ENCODE peak calls at places on chromosomes 16 and 17, in seven cellular contexts. S is neural progenitor cell, T is mucosa of descending colon, J is body of pancreas, Z is tibial nerve, F is breast epithelium, E is ascending aorta. N is an unnamed sample. For H3K4me1, the result is how much of the 10 kb centered on the place peaks cover.

GRCh38 chr17:61251939-61252865 is 147.4 kb upstream of the TBX2 start:
- DNase-seq in S (no peak), T (peak), J (peak), Z (peak), F (peak), E (peak), N (peak)

GRCh38 chr16:68696514-68696913 is 40.6 kb upstream of the CDH1 start:
- DNase-seq in S (no peak), T (no peak), J (no peak), Z (no peak), F (no peak), E (no peak), N (no peak)

GRCh38 chr17:4499431-4500187 is 928 bp downstream of the SPNS2 start:
- DNase-seq in S (peak), T (no peak), J (no peak), Z (no peak), F (no peak), E (no peak), N (no peak)

GRCh38 chr17:81601525-81602120 is 35.3 kb downstream of the NPLOC4 start:
- DNase-seq in S (peak), T (no peak), J (peak), Z (no peak), F (no peak), E (peak), N (no peak)

GRCh38 chr16:19522369-19523159 is 666 bp upstream of the GDE1 start:
- DNase-seq in S (no peak), T (no peak), J (no peak), Z (no peak), F (no peak), E (no peak), N (no peak)

GRCh38 chr17:74919440-74920305 is 3.4 kb downstream of the USH1G start:
- DNase-seq in S (peak), T (no peak), J (peak), Z (no peak), F (no peak), E (no peak), N (no peak)

GRCh38 chr16:55155815-55156214 is 168.2 kb upstream of the IRX6 start:
- DNase-seq in S (no peak), T (no peak), J (no peak), Z (no peak), F (no peak), E (no peak), N (no peak)

GRCh38 chr17:9644910-9645751 is at the start of gene USP43:
- DNase-seq in S (peak), T (peak), J (peak), Z (no peak), F (peak), E (no peak), N (no peak)

GRCh38 chr16:24221219-24221618 is 34.9 kb upstream of the CACNG3 start:
- DNase-seq in S (no peak), T (no peak), J (no peak), Z (no peak), F (no peak), E (no peak), N (no peak)

GRCh38 chr17:16081507-16082087 is 82.0 kb downstream of the TTC19 start:
- DNase-seq in S (no peak), T (no peak), J (no peak), Z (no peak), F (no peak), E (no peak), N (no peak)

GRCh38 chr16:21590287-21590686 is 9.1 kb upstream of the METTL9 start:
- DNase-seq in S (no peak), T (no peak), J (no peak), Z (no peak), F (no peak), E (no peak), N (no peak)

GRCh38 chr17:27226611-27227234 is 67.2 kb upstream of the WSB1 start:
- DNase-seq in S (no peak), T (no peak), J (no peak), Z (no peak), F (no peak), E (no peak), N (no peak)

GRCh38 chr16:27572711-27573110 is 22.8 kb downstream of the KATNIP start:
- DNase-seq in S (no peak), T (no peak), J (no peak), Z (no peak), F (no peak), E (no peak), N (no peak)

GRCh38 chr17:74862108-74862901 is 2.6 kb upstream of the GRIN2C start:
- DNase-seq in S (peak), T (no peak), J (peak), Z (peak), F (peak), E (peak), N (no peak)

GRCh38 chr17:64384253-64385186 is 6.1 kb downstream of the PECAM1 start:
- DNase-seq in S (no peak), T (no peak), J (no peak), Z (no peak), F (no peak), E (no peak), N (peak)

GRCh38 chr17:45050680-45051059 is 762 bp downstream of the DCAKD start:
- DNase-seq in S (peak), T (no peak), J (no peak), Z (no peak), F (no peak), E (no peak), N (no peak)

GRCh38 chr17:45740553-45741330 is 43.4 kb upstream of the CRHR1 start:
- DNase-seq in S (peak), T (no peak), J (no peak), Z (no peak), F (peak), E (no peak), N (peak)

GRCh38 chr16:17258848-17259713 is 211.7 kb downstream of the XYLT1 start:
- DNase-seq in S (no peak), T (peak), J (no peak), Z (no peak), F (no peak), E (no peak), N (peak)

GRCh38 chr17:36545465-36546417 is 1.0 kb downstream of the GGNBP2 start:
- DNase-seq in S (peak), T (peak), J (peak), Z (peak), F (peak), E (peak), N (peak)

GRCh38 chr16:83652898-83653297 is 154.9 kb upstream of the HSBP1 start:
- DNase-seq in S (no peak), T (no peak), J (no peak), Z (no peak), F (no peak), E (no peak), N (no peak)

GRCh38 chr16:79599837-79600635 is 501 bp downstream of the MAF start:
- DNase-seq in S (peak), T (peak), J (peak), Z (no peak), F (peak), E (peak), N (peak)

GRCh38 chr16:3283525-3284447 is 495 bp downstream of the ZNF263 start:
- DNase-seq in S (no peak), T (peak), J (peak), Z (no peak), F (no peak), E (no peak), N (no peak)

GRCh38 chr17:30824002-30824355 is 513 bp downstream of the CRLF3 start:
- DNase-seq in S (no peak), T (no peak), J (peak), Z (no peak), F (no peak), E (no peak), N (peak)

GRCh38 chr16:3400446-3400778 is 392 bp downstream of the ZSCAN32 start:
- DNase-seq in S (no peak), T (no peak), J (no peak), Z (no peak), F (no peak), E (no peak), N (no peak)

GRCh38 chr16:66289051-66289680 is 77.3 kb upstream of the CDH5 start:
- DNase-seq in S (no peak), T (no peak), J (no peak), Z (no peak), F (no peak), E (no peak), N (no peak)

GRCh38 chr17:52024296-52024870 is 134.1 kb downstream of the CA10 start:
- DNase-seq in S (no peak), T (no peak), J (no peak), Z (no peak), F (no peak), E (no peak), N (no peak)

GRCh38 chr16:55622930-55623561 is 32.7 kb upstream of the SLC6A2 start:
- DNase-seq in S (peak), T (no peak), J (peak), Z (no peak), F (no peak), E (no peak), N (no peak)

GRCh38 chr17:35089846-35090193 is 26.3 kb upstream of the RFFL start:
- DNase-seq in S (peak), T (no peak), J (no peak), Z (no peak), F (no peak), E (no peak), N (no peak)

GRCh38 chr16:13780841-13781553 is 139.0 kb upstream of the ERCC4 start:
- DNase-seq in S (no peak), T (no peak), J (no peak), Z (no peak), F (no peak), E (no peak), N (no peak)

GRCh38 chr17:40091691-40092397 is 8.5 kb downstream of the NR1D1 start:
- DNase-seq in S (no peak), T (no peak), J (no peak), Z (no peak), F (no peak), E (no peak), N (peak)

GRCh38 chr17:56213031-56213430 is 59.8 kb downstream of the ANKFN1 start:
- DNase-seq in S (no peak), T (peak), J (no peak), Z (no peak), F (no peak), E (no peak), N (no peak)

GRCh38 chr17:53722407-53722806 is 100.3 kb upstream of the KIF2B start:
- DNase-seq in S (no peak), T (no peak), J (no peak), Z (no peak), F (no peak), E (no peak), N (no peak)

GRCh38 chr17:27559996-27560481 is 70.9 kb upstream of the LGALS9 start:
- DNase-seq in S (no peak), T (peak), J (peak), Z (peak), F (no peak), E (peak), N (peak)

GRCh38 chr17:27343972-27344607 is 50.2 kb downstream of the WSB1 start:
- DNase-seq in S (no peak), T (no peak), J (no peak), Z (no peak), F (no peak), E (no peak), N (no peak)

GRCh38 chr17:7586673-7587419 is 3.0 kb downstream of the SOX15 start:
- DNase-seq in S (no peak), T (no peak), J (no peak), Z (no peak), F (no peak), E (no peak), N (no peak)

GRCh38 chr17:68600123-68600880 is 865 bp downstream of the FAM20A start:
- DNase-seq in S (peak), T (peak), J (peak), Z (no peak), F (no peak), E (no peak), N (no peak)

GRCh38 chr17:1197379-1197778 is 17.6 kb upstream of the ABR start:
- DNase-seq in S (no peak), T (peak), J (no peak), Z (no peak), F (no peak), E (no peak), N (no peak)
- H3K4me1 ChIP-seq in S (under half), T (under half), J (under half), Z (under half), F (under half), E (under half), N (under half)

GRCh38 chr17:18121201-18121600 is 12.6 kb downstream of the MYO15A start:
- DNase-seq in S (no peak), T (no peak), J (no peak), Z (no peak), F (no peak), E (no peak), N (no peak)

GRCh38 chr17:18119938-18120337 is 11.4 kb downstream of the MYO15A start:
- DNase-seq in S (no peak), T (no peak), J (no peak), Z (no peak), F (no peak), E (no peak), N (no peak)

GRCh38 chr17:18124346-18125126 is 16.0 kb downstream of the MYO15A start:
- DNase-seq in S (no peak), T (no peak), J (no peak), Z (no peak), F (no peak), E (no peak), N (no peak)

GRCh38 chr17:18120461-18121053 is 12.0 kb downstream of the MYO15A start:
- DNase-seq in S (no peak), T (no peak), J (no peak), Z (no peak), F (no peak), E (no peak), N (no peak)

DNA sequence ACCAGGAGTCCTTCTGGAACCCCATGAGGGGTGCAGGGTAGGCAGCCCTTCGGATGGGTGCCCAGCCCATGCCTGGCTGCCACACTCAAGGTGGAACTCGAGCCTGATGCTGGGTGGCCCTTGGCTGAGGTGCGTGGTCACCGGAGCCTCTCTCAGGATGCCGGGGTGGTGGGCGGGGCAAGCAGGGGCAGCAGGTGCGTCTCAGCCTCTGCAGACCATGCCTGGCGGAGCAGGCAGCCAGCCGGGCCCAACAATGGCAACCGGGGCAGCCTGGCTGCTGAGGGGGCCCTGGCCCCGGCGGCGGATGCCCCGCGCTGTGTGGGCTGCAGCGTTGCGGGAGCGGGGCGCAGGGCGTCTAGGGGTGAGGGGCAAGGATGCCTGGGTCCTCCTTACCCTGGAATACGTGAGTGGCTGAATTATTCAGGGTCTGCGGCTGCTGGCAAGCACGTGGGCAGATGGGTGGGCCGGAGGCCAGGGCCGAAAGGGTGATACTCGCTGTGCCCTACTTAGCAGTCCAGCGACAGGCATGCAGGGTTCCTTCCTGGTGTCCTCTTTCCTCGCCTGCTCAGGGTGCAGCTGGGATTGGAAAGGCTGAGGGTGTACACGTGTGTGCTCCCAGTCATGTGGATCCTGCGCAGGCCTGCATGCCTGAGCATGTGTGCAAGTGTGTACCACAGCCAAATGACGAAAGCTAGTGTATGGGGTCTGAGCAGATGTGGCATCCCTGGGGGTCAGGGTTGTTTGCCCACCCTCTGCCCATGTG is 14.6 kb downstream of the MYO15A start:
- DNase-seq in S (no peak), T (no peak), J (no peak), Z (no peak), F (no peak), E (no peak), N (no peak)
- TF ChIP-seq CTCF in S (no peak), T (no peak), J (no peak), Z (no peak), F (no peak), E (no peak), N (no peak)

GRCh38 chr16:15635926-15636325 is 7.0 kb downstream of the MARF1 start:
- DNase-seq in S (no peak), T (no peak), J (no peak), Z (no peak), F (no peak), E (no peak), N (no peak)

GRCh38 chr16:15636392-15636873 is 6.5 kb downstream of the MARF1 start:
- DNase-seq in S (no peak), T (no peak), J (no peak), Z (no peak), F (no peak), E (no peak), N (no peak)

DNA sequence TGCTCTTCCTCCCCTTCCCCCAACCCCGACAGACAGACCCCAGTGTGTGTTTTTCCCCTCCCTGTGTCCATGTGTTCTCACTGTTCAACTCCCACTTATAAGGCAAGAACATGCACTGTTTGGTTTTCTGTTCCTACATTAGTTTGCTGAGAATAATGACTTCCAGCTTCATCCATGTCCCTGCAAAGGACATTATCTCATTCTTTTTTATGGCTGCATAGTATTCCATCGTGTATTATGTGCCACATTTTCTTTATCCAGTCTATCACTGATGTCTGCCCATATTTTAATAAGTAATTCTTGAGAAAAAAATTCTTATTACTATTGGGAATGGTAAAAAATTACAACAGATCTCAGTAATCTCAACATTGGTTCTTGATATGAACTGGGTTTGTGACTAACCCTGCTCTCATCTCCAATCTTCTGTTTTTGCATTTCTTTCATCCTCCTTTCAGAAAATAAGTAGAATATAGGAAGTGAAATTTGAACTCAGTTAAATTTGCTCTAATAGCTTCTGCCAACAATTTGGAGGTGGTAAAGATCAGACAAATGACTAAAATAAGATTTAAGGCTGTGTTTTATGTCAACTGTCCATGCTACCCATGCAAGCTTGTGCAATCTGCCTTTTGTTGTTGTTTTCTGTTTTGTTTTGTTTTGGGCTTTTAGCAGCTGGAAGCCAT is 11.1 kb downstream of the MARF1 start:
- DNase-seq in S (no peak), T (no peak), J (no peak), Z (no peak), F (no peak), E (no peak), N (no peak)
- H3K4me3 ChIP-seq in S (no peak), T (no peak), J (no peak), Z (no peak), F (no peak), E (no peak), N (no peak)

GRCh38 chr16:875182-876040 is 74.9 kb upstream of the GNG13 start:
- DNase-seq in S (no peak), T (peak), J (no peak), Z (no peak), F (no peak), E (no peak), N (no peak)
- H3K4me1 ChIP-seq in S (under half), T (under half), J (under half), Z (under half), F (under half), E (under half), N (under half)

DNA sequence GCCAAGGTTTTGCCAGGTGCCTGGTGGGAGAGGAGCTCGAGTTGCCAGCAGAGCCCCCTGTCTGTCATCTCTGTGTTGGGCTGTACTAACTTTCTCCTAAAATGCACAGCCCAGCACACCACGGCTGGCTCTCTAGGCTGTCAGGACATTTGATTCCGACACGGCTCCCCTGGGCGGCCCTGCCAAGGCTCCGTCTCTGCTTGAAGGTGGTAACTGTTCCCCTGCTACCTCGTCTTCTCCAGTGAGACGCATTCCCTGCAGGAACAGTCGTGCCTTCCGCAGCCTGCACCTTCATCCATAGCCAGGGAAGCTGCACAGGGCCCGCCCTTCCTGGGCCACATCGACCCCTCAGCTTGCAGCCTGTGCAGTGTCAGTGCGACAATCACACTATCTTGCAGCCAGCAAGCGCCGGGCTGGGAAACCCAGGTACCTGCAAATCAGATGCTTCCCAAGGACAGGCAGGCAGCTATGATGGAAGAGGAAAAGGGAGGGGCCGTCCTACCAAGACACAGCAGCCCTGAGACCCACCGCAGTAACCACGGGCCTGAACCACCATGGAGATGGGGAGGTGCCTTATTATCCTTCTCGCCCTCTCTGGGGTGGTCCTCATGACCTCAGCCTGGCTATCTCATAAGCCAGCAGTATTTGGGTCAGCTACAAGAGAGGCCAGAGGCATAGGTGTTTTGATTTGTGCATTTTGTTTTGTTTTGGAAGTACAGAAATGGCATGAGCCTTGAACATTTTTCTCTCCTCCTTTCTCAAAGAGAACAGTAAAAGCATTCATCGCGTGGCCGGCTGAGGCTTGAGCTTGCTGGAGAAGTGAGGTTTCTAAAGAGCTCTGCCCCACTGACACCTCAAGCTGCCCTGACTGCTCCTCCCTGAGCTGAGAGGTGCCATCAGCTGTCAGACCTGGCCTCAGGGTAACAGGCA is 361.7 kb upstream of the TNRC6C start:
- DNase-seq in S (no peak), T (no peak), J (no peak), Z (no peak), F (no peak), E (no peak), N (peak)
- TF ChIP-seq CTCF in S (peak), T (no peak), J (no peak), Z (no peak), F (no peak), E (no peak), N (no peak)

DNA sequence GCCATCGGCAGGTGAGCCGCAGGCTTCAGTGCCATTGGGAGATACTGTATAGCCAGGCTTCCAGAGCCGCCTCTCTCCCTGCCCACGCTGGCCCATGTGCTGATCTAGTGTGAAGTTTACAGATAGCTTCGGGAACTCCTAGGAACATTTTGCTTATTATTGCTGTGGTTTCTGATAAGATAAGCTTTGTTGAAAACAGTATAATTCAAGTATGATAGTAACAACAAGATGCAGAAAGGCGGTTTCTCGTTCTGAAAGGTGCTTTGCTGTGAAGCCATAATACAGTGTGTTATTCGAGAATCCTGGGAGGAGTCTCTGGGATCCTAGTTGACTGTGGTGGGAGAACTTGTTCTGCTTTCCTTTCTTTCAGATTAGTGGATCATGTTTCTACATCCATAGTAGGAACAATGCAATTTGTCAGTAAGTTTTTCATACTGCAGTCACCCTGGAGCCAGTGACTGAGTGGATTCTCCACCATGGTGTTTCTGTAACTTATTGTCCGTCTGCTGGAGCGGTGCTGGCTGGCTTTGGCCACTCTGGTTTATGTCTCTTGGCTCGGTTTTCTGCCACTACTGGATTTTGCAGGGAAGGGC is 31.5 kb downstream of the RAB11FIP3 start:
- DNase-seq in S (no peak), T (no peak), J (peak), Z (no peak), F (no peak), E (no peak), N (no peak)
- H3K4me3 ChIP-seq in S (no peak), T (no peak), J (no peak), Z (no peak), F (no peak), E (no peak), N (no peak)

N was measured in tibial artery.